ENCODE peak calls at places on chromosomes 16 and 17, in six cellular contexts. One of them, this sample, is unnamed.

GRCh38 chr17:17206913-17207368 is 808 bp upstream of the PLD6 start:
- DNase-seq in left ventricle myocardium inferior: no peak
- DNase-seq in B cell: no peak
- DNase-seq in HFF-Myc: no peak
- DNase-seq in tibial nerve: no peak
- DNase-seq in GM12878: no peak
- DNase-seq in this sample: no peak

GRCh38 chr17:79042421-79043190 is 18.6 kb downstream of the C1QTNF1 start:
- DNase-seq in left ventricle myocardium inferior: peak
- DNase-seq in tibial nerve: peak
- DNase-seq in B cell: peak
- DNase-seq in HFF-Myc: no peak
- DNase-seq in GM12878: no peak
- DNase-seq in this sample: peak

GRCh38 chr16:57591870-57592485 is 36.5 kb upstream of the ADGRG1 start:
- DNase-seq in left ventricle myocardium inferior: no peak
- DNase-seq in HFF-Myc: no peak
- DNase-seq in B cell: no peak
- DNase-seq in GM12878: no peak
- DNase-seq in tibial nerve: no peak
- DNase-seq in this sample: no peak

GRCh38 chr16:57042157-57043111 is 49.9 kb upstream of the CPNE2 start:
- DNase-seq in GM12878: peak
- DNase-seq in HFF-Myc: no peak
- DNase-seq in left ventricle myocardium inferior: no peak
- DNase-seq in tibial nerve: no peak
- DNase-seq in B cell: peak
- DNase-seq in this sample: no peak

GRCh38 chr16:51638338-51639135 is 487.5 kb upstream of the SALL1 start:
- DNase-seq in B cell: no peak
- DNase-seq in tibial nerve: no peak
- DNase-seq in left ventricle myocardium inferior: no peak
- DNase-seq in GM12878: no peak
- DNase-seq in HFF-Myc: no peak
- DNase-seq in this sample: no peak

GRCh38 chr17:73363788-73364522 is 52.2 kb upstream of the CDC42EP4 start:
- DNase-seq in B cell: no peak
- DNase-seq in left ventricle myocardium inferior: no peak
- DNase-seq in HFF-Myc: no peak
- DNase-seq in GM12878: no peak
- DNase-seq in tibial nerve: no peak
- DNase-seq in this sample: no peak

GRCh38 chr17:4310349-4311060 is 46.7 kb upstream of the ANKFY1 start:
- DNase-seq in GM12878: no peak
- DNase-seq in B cell: no peak
- DNase-seq in tibial nerve: no peak
- DNase-seq in left ventricle myocardium inferior: no peak
- DNase-seq in HFF-Myc: no peak
- DNase-seq in this sample: no peak

GRCh38 chr17:56319531-56319930 is 166.3 kb downstream of the ANKFN1 start:
- DNase-seq in left ventricle myocardium inferior: no peak
- DNase-seq in HFF-Myc: peak
- DNase-seq in GM12878: peak
- DNase-seq in B cell: no peak
- DNase-seq in tibial nerve: no peak
- DNase-seq in this sample: no peak

GRCh38 chr16:29926675-29927522 is 873 bp upstream of the KCTD13 start:
- DNase-seq in HFF-Myc: no peak
- DNase-seq in GM12878: no peak
- DNase-seq in left ventricle myocardium inferior: no peak
- DNase-seq in B cell: no peak
- DNase-seq in tibial nerve: no peak
- DNase-seq in this sample: no peak

GRCh38 chr17:58755577-58756245 is at the start of gene PPM1E:
- DNase-seq in HFF-Myc: no peak
- DNase-seq in B cell: peak
- DNase-seq in left ventricle myocardium inferior: peak
- DNase-seq in tibial nerve: no peak
- DNase-seq in GM12878: no peak
- DNase-seq in this sample: peak

GRCh38 chr17:61452301-61453290 is at the start of gene TBX4:
- DNase-seq in tibial nerve: no peak
- DNase-seq in B cell: peak
- DNase-seq in GM12878: no peak
- DNase-seq in HFF-Myc: no peak
- DNase-seq in left ventricle myocardium inferior: no peak
- DNase-seq in this sample: no peak

GRCh38 chr17:83079340-83079747 is at the start of gene METRNL:
- DNase-seq in B cell: peak
- DNase-seq in left ventricle myocardium inferior: peak
- DNase-seq in tibial nerve: peak
- DNase-seq in HFF-Myc: no peak
- DNase-seq in GM12878: no peak
- DNase-seq in this sample: peak

GRCh38 chr16:85328665-85329058 is 216.4 kb upstream of the CIBAR2 start:
- DNase-seq in left ventricle myocardium inferior: no peak
- DNase-seq in HFF-Myc: no peak
- DNase-seq in GM12878: no peak
- DNase-seq in B cell: no peak
- DNase-seq in tibial nerve: no peak
- DNase-seq in this sample: peak

GRCh38 chr17:7632492-7632894 is 2.6 kb downstream of the SHBG start:
- DNase-seq in B cell: peak
- DNase-seq in left ventricle myocardium inferior: no peak
- DNase-seq in HFF-Myc: no peak
- DNase-seq in GM12878: no peak
- DNase-seq in tibial nerve: no peak
- DNase-seq in this sample: peak

GRCh38 chr16:67394271-67395104 is 1.2 kb upstream of the TPPP3 start:
- DNase-seq in tibial nerve: no peak
- DNase-seq in GM12878: no peak
- DNase-seq in left ventricle myocardium inferior: no peak
- DNase-seq in HFF-Myc: no peak
- DNase-seq in B cell: peak
- DNase-seq in this sample: peak

GRCh38 chr16:50178397-50179018 is 25.4 kb downstream of the TENT4B start:
- DNase-seq in left ventricle myocardium inferior: no peak
- DNase-seq in B cell: no peak
- DNase-seq in GM12878: no peak
- DNase-seq in tibial nerve: no peak
- DNase-seq in HFF-Myc: no peak
- DNase-seq in this sample: no peak

GRCh38 chr17:63961355-63962207 is 11.1 kb downstream of the SCN4A start:
- DNase-seq in HFF-Myc: no peak
- DNase-seq in tibial nerve: peak
- DNase-seq in left ventricle myocardium inferior: peak
- DNase-seq in B cell: peak
- DNase-seq in GM12878: no peak
- DNase-seq in this sample: peak

GRCh38 chr17:15381707-15382106 is 40.3 kb upstream of the TEKT3 start:
- DNase-seq in HFF-Myc: no peak
- DNase-seq in GM12878: no peak
- DNase-seq in tibial nerve: no peak
- DNase-seq in left ventricle myocardium inferior: no peak
- DNase-seq in B cell: no peak
- DNase-seq in this sample: no peak

GRCh38 chr17:17749921-17750320 is 68.7 kb downstream of the RAI1 start:
- DNase-seq in GM12878: peak
- DNase-seq in left ventricle myocardium inferior: no peak
- DNase-seq in B cell: peak
- DNase-seq in HFF-Myc: peak
- DNase-seq in tibial nerve: no peak
- DNase-seq in this sample: peak

GRCh38 chr17:57004944-57005579 is 27.1 kb downstream of the SCPEP1 start:
- DNase-seq in left ventricle myocardium inferior: no peak
- DNase-seq in HFF-Myc: no peak
- DNase-seq in B cell: peak
- DNase-seq in tibial nerve: no peak
- DNase-seq in GM12878: peak
- DNase-seq in this sample: no peak

GRCh38 chr16:88928405-88929375 is 48.3 kb downstream of the CBFA2T3 start:
- DNase-seq in left ventricle myocardium inferior: no peak
- DNase-seq in HFF-Myc: no peak
- DNase-seq in B cell: no peak
- DNase-seq in GM12878: no peak
- DNase-seq in tibial nerve: no peak
- DNase-seq in this sample: no peak

GRCh38 chr16:1474047-1474446 is 781 bp downstream of the CLCN7 start:
- DNase-seq in B cell: no peak
- DNase-seq in GM12878: no peak
- DNase-seq in left ventricle myocardium inferior: no peak
- DNase-seq in HFF-Myc: no peak
- DNase-seq in tibial nerve: no peak
- DNase-seq in this sample: no peak

GRCh38 chr17:39666601-39667261 is 1.5 kb upstream of the PNMT start:
- DNase-seq in B cell: peak
- DNase-seq in GM12878: no peak
- DNase-seq in tibial nerve: no peak
- DNase-seq in HFF-Myc: no peak
- DNase-seq in left ventricle myocardium inferior: peak
- DNase-seq in this sample: no peak

GRCh38 chr16:68414581-68414980 is 33.7 kb downstream of the SMPD3 start:
- DNase-seq in tibial nerve: no peak
- DNase-seq in HFF-Myc: no peak
- DNase-seq in left ventricle myocardium inferior: no peak
- DNase-seq in B cell: no peak
- DNase-seq in GM12878: no peak
- DNase-seq in this sample: no peak

GRCh38 chr17:15957206-15957605 is 12.3 kb downstream of the ADORA2B start:
- DNase-seq in HFF-Myc: no peak
- DNase-seq in B cell: no peak
- DNase-seq in GM12878: no peak
- DNase-seq in left ventricle myocardium inferior: no peak
- DNase-seq in tibial nerve: no peak
- DNase-seq in this sample: no peak

GRCh38 chr17:37220609-37220953 is 155.2 kb upstream of the C17orf78 start:
- DNase-seq in left ventricle myocardium inferior: no peak
- DNase-seq in GM12878: no peak
- DNase-seq in B cell: no peak
- DNase-seq in tibial nerve: no peak
- DNase-seq in HFF-Myc: no peak
- DNase-seq in this sample: peak
- TF ChIP-seq CTCF in left ventricle myocardium inferior: peak
- TF ChIP-seq CTCF in GM12878: peak
- TF ChIP-seq CTCF in B cell: peak
- TF ChIP-seq CTCF in tibial nerve: peak
- TF ChIP-seq CTCF in HFF-Myc: peak
- TF ChIP-seq CTCF in this sample: no peak

DNA sequence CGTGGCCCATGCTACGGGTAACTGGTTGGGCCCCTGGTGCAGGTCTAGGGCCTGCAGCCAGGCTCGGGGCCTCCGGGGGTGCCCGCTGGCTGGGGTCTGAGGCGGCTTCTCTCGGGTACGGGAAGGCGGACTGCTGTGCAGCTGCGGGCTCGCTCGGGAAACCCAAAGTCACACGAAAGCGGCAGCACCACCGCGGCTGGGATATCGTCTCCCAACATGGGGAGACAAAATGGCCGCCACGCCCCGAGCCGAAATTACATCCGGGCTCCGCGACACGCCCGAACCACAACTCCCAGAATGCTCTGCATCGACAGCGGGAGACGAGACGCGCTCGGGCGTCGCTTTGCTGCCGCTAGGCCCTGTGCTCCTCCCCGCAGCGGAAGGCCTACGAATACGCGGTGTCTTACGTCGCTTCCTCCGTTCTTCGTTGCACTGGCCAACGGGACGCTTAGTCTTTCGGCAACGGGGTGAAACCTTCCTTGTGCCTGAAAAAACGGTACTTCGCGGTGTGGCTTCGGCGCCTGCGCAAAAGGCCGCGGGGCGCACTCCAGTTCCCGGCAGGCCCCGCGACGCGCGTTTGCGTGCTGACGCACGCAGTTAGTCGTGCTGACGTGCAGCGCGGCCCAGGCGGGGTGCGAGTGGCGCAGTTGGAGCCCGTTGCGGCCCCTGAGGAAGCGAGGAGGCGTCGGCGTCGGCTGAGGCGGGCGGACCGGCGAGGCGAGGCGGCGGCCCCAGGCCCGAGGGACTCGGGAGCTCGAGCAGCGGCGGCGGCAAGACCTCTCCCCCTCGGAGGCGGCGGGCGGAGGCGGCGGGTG is at the start of gene SRRM2:
- DNase-seq in tibial nerve: peak
- DNase-seq in GM12878: peak
- DNase-seq in left ventricle myocardium inferior: peak
- DNase-seq in B cell: peak
- DNase-seq in HFF-Myc: peak
- DNase-seq in this sample: peak
- TF ChIP-seq CTCF in tibial nerve: no peak
- TF ChIP-seq CTCF in GM12878: no peak
- TF ChIP-seq CTCF in left ventricle myocardium inferior: no peak
- TF ChIP-seq CTCF in B cell: no peak
- TF ChIP-seq CTCF in HFF-Myc: no peak
- TF ChIP-seq CTCF in this sample: no peak

DNA sequence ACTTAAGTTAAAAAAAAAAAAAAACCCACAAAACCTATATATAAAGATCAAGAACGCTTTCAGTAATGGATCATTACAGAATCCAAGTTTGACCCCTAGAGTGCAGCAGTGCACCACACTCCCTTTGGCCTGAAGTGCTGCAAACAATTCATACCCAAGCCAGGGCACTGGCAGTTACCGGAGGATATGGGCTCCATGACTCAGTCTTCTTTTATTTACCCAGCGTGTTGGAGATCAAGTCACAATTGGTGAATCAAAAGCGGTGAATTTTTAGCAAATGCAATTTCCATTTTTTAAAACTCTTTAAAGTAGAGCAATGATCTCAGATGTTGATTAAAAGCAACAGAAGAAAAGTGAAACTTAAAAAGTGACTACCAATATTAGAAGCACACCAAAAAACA is 46.5 kb downstream of the ZNF652 start:
- DNase-seq in tibial nerve: peak
- DNase-seq in HFF-Myc: peak
- DNase-seq in left ventricle myocardium inferior: peak
- DNase-seq in B cell: peak
- DNase-seq in GM12878: peak
- DNase-seq in this sample: peak
- TF ChIP-seq CTCF in tibial nerve: peak
- TF ChIP-seq CTCF in HFF-Myc: peak
- TF ChIP-seq CTCF in left ventricle myocardium inferior: peak
- TF ChIP-seq CTCF in B cell: peak
- TF ChIP-seq CTCF in GM12878: peak
- TF ChIP-seq CTCF in this sample: peak

DNA sequence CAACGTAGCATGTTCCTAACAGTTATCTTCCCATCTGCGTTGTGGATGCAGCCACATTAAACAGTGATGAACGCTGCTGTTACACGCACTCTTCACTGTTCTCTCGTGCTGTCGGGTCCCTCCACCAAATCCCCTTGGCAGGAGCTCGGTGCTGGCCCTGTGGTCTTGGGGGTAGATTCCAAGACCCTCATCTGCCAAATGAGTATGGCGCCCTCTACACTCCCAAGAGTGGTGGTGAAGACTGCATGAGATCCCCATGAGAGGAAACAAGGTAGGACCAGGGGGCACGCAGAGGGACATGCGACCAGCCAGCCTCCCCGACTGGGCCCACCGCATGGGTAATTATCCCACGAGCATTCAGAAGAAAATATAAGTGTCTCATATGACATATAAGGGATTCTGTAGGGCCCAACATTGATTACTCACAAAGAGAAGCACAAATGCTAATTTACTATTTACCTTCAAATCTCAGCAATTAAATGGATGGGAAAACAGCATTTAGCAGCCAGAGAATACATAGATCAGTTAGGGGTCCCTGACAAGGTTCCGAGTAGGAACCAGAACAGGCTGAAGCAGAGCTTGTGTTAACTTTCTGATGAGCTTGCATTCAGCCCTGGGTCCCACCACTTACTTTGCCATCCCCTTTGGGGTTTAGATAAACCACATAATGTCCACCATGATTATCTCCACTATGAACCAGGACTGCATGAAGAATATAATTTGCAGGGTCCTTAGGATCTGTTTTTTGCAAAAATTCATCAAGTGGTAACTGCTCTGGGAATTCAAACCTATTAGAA is 23.8 kb downstream of the LITAFD start:
- DNase-seq in tibial nerve: no peak
- DNase-seq in left ventricle myocardium inferior: no peak
- DNase-seq in GM12878: no peak
- DNase-seq in HFF-Myc: no peak
- DNase-seq in B cell: no peak
- DNase-seq in this sample: no peak
- TF ChIP-seq CTCF in tibial nerve: no peak
- TF ChIP-seq CTCF in left ventricle myocardium inferior: no peak
- TF ChIP-seq CTCF in GM12878: peak
- TF ChIP-seq CTCF in HFF-Myc: peak
- TF ChIP-seq CTCF in B cell: no peak
- TF ChIP-seq CTCF in this sample: peak